ENCODE peak calls at places on chromosomes 5 and 9, in ten cellular contexts. S, Y, I, H, U, X, G, O, L and W are unnamed samples.

GRCh38 chr9:133778336-133778995 is 40.3 kb upstream of the SARDH start:
- DNase-seq in S (no peak), Y (no peak), I (no peak), H (no peak), U (no peak), X (no peak), G (no peak), O (no peak), L (no peak), W (no peak)

GRCh38 chr5:83387041-83387440 is 84.5 kb upstream of the VCAN start:
- DNase-seq in S (no peak), Y (no peak), I (no peak), H (no peak), U (no peak), X (no peak), G (no peak), O (no peak), L (no peak), W (no peak)

GRCh38 chr5:79974896-79975295 is 16.2 kb downstream of the MTX3 start:
- DNase-seq in S (peak; percentile 28), Y (no peak), I (no peak), H (no peak), U (no peak), X (no peak), G (no peak), O (no peak), L (no peak), W (no peak)

GRCh38 chr9:133951265-133951664 is 40.9 kb downstream of the VAV2 start:
- DNase-seq in S (no peak), Y (no peak), I (no peak), H (no peak), U (no peak), X (no peak), G (no peak), O (no peak), L (no peak), W (no peak)

GRCh38 chr5:42950466-42951168 is 89.5 kb downstream of the ANXA2R start:
- DNase-seq in S (peak; percentile 98), Y (peak; percentile 35), I (no peak), H (peak; percentile 66), U (peak; percentile 91), X (peak; percentile 81), G (peak; percentile 65), O (peak; percentile 56), L (peak; percentile 90), W (peak; percentile 23)

GRCh38 chr5:177478711-177479646 is 5.5 kb upstream of the DBN1 start:
- DNase-seq in S (no peak), Y (no peak), I (no peak), H (no peak), U (no peak), X (peak; percentile 82), G (no peak), O (peak; percentile 36), L (peak; percentile 94), W (peak; percentile 84)

GRCh38 chr9:89850633-89851325 is 246.0 kb downstream of the GADD45G start:
- DNase-seq in S (peak; percentile 40), Y (no peak), I (no peak), H (no peak), U (no peak), X (no peak), G (no peak), O (no peak), L (no peak), W (no peak)

GRCh38 chr5:2695200-2695891 is 56.1 kb downstream of the IRX2 start:
- DNase-seq in S (no peak), Y (no peak), I (no peak), H (no peak), U (peak; percentile 82), X (no peak), G (no peak), O (no peak), L (no peak), W (no peak)

GRCh38 chr5:171801-172331 is 19.4 kb upstream of the LRRC14B start:
- DNase-seq in S (no peak), Y (no peak), I (no peak), H (no peak), U (no peak), X (no peak), G (no peak), O (no peak), L (peak; percentile 56), W (no peak)